ENCODE peak calls at places on chromosomes 16 and 17, in five cellular contexts. J is SK-N-SH, H is GM12878, Q is K562, Z is HepG2. G is an unnamed sample.

GRCh38 chr16:28193530-28194423 is 18.0 kb downstream of the XPO6 start:
- DNase-seq in J (no peak), H (no peak), Q (no peak), Z (no peak), G (no peak)

GRCh38 chr17:62616993-62617893 is 10.2 kb upstream of the MRC2 start:
- DNase-seq in J (no peak), H (no peak), Q (no peak), Z (peak), G (no peak)

GRCh38 chr16:28569011-28569410 is 15.3 kb downstream of the SGF29 start:
- DNase-seq in J (no peak), H (no peak), Q (no peak), Z (no peak), G (no peak)

GRCh38 chr17:36667922-36668321 is 66.5 kb downstream of the MRM1 start:
- DNase-seq in J (no peak), H (no peak), Q (no peak), Z (no peak), G (no peak)

GRCh38 chr16:89844739-89845339 is 16.6 kb downstream of the SPIRE2 start:
- DNase-seq in J (no peak), H (no peak), Q (no peak), Z (no peak), G (no peak)

GRCh38 chr16:27690604-27691003 is 140.7 kb downstream of the KATNIP start:
- DNase-seq in J (no peak), H (no peak), Q (peak), Z (peak), G (peak)

GRCh38 chr16:52114414-52114813 is 432.5 kb downstream of the TOX3 start:
- DNase-seq in J (no peak), H (no peak), Q (no peak), Z (no peak), G (no peak)

GRCh38 chr17:7922499-7923289 is 6.6 kb upstream of the RNF227 start:
- DNase-seq in J (no peak), H (no peak), Q (no peak), Z (no peak), G (no peak)

GRCh38 chr16:87227651-87228015 is 89.6 kb downstream of the C16orf95 start:
- DNase-seq in J (no peak), H (no peak), Q (no peak), Z (no peak), G (no peak)

GRCh38 chr17:60519795-60520194 is 6.2 kb downstream of the APPBP2 start:
- DNase-seq in J (no peak), H (no peak), Q (no peak), Z (no peak), G (no peak)

GRCh38 chr17:21495281-21495680 is 119.1 kb downstream of the KCNJ12 start:
- DNase-seq in J (peak), H (no peak), Q (no peak), Z (no peak), G (no peak)
- TF ChIP-seq FOXM1 in J (no peak), H (no peak), Q (no peak), Z (no peak), G (no peak)

GRCh38 chr16:67884684-67885083 is at the start of gene NRN1L:
- DNase-seq in J (peak), H (no peak), Q (peak), Z (no peak), G (peak)
- TF ChIP-seq FOXM1 in J (no peak), H (no peak), Q (no peak), Z (no peak), G (no peak)

DNA sequence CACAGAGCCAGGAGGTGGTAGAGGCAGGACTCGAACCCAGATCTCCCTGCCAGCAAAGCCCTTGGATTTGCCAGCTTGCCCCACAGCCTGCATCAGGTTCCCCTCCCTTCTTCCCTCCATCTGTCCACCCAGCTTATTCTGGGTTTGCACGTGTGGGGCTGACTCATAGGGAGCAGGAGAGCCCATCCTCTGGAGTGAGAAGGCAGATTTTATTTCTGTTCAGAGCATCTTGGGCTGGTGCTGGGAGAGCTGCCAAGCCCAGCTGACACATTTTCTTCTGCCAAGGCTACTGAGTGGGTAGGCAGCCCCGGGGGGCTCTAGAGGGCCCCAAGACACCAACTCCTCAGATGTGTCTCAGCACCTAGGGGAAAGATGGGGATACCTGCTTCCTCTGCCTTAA is 106.3 kb upstream of the CRHR1 start:
- DNase-seq in J (no peak), H (no peak), Q (no peak), Z (no peak), G (no peak)
- TF ChIP-seq FOXM1 in J (no peak), H (no peak), Q (no peak), Z (no peak), G (no peak)

GRCh38 chr17:53061446-53061845 is 761.3 kb upstream of the KIF2B start:
- DNase-seq in J (no peak), H (no peak), Q (no peak), Z (no peak), G (no peak)
- TF ChIP-seq FOXM1 in J (no peak), H (no peak), Q (no peak), Z (no peak), G (no peak)

DNA sequence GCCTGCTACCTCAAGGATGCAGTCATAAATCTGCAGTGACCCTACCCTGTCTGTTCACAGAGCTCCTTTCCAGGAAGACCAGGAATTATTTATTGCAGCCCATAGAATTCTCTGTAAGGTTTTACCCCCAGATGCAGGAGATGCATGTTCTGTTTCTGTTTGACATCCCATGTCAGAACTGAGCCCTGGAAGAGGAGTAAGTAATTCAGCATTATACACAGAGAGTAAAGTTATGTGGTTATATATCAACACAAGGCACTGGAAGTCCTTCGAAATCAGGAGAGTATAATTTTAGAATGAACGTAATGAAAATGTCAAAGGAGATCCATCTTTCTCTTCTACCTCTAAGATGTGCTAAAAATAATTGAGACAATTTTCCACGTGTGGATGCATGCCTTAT is 172.7 kb downstream of the MAP2K4 start:
- DNase-seq in J (no peak), H (no peak), Q (no peak), Z (no peak), G (no peak)
- TF ChIP-seq FOXM1 in J (no peak), H (no peak), Q (no peak), Z (no peak), G (no peak)

DNA sequence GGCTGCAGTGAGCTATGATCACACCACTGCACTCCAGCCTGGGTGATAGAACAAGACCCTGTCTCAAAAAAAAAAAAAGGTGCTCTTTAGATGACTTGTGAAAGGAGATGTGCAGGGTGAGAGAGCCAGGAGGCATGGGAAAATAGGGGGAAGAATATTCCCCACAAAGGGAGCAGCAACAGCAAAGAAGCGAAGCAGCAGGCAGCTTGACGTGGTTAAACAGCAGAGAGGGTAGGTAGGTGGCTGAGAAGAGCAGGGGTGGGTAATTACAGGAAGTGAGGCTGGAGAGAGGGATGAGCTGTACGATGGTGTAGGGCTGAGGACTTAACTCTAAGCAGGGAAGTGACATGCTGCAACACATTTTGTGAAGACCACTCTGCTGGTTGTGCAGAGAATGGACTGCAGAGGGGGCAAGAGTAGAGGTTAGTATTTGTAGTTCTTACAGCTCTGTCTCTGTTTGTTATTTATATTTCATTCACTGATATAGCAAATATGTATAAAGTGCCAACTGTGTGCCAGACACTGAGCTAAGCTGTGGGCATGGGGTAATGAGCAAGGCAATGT is 1.6 kb downstream of the HEATR3 start:
- DNase-seq in J (peak), H (no peak), Q (no peak), Z (peak), G (peak)
- TF ChIP-seq FOXM1 in J (no peak), H (no peak), Q (no peak), Z (no peak), G (no peak)

GRCh38 chr17:33049781-33050414 is 58.3 kb downstream of the SPACA3 start:
- DNase-seq in J (peak), H (no peak), Q (peak), Z (peak), G (peak)
- TF ChIP-seq FOXM1 in J (no peak), H (no peak), Q (no peak), Z (no peak), G (no peak)

GRCh38 chr17:4364622-4365041 is 1.8 kb downstream of the UBE2G1 start:
- DNase-seq in J (no peak), H (no peak), Q (no peak), Z (no peak), G (no peak)
- TF ChIP-seq FOXM1 in J (no peak), H (no peak), Q (no peak), Z (no peak), G (no peak)

GRCh38 chr16:31072540-31073072 is 1.4 kb downstream of the ZNF668 start:
- DNase-seq in J (peak), H (no peak), Q (peak), Z (peak), G (no peak)
- TF ChIP-seq FOXM1 in J (no peak), H (no peak), Q (no peak), Z (no peak), G (no peak)